ENCODE peak calls at places on chromosomes 7 and 10, in five cellular contexts. One of them, this sample, is unnamed.

GRCh38 chr7:44935583-44935982 is 43.2 kb downstream of the MYO1G start:
- DNase-seq in HFF-Myc: no peak
- DNase-seq in neural crest cell: no peak
- DNase-seq in GM20000: no peak
- DNase-seq in lower lobe of right lung: no peak
- DNase-seq in this sample: no peak

GRCh38 chr10:18976681-18977251 is 71.8 kb upstream of the MALRD1 start:
- DNase-seq in HFF-Myc: no peak
- DNase-seq in neural crest cell: no peak
- DNase-seq in lower lobe of right lung: no peak
- DNase-seq in GM20000: no peak
- DNase-seq in this sample: no peak

GRCh38 chr7:73520673-73521635 is 1.1 kb downstream of the BAZ1B start:
- DNase-seq in HFF-Myc: no peak
- DNase-seq in neural crest cell: peak; percentile 9
- DNase-seq in lower lobe of right lung: peak; percentile 42
- DNase-seq in GM20000: no peak
- DNase-seq in this sample: no peak

GRCh38 chr7:33050425-33051318 is 11.9 kb downstream of the NT5C3A start:
- DNase-seq in neural crest cell: no peak
- DNase-seq in GM20000: peak; percentile 31
- DNase-seq in lower lobe of right lung: no peak
- DNase-seq in HFF-Myc: peak; percentile 16
- DNase-seq in this sample: no peak

GRCh38 chr7:128781126-128781525 is 5.5 kb upstream of the OPN1SW start:
- DNase-seq in neural crest cell: no peak
- DNase-seq in lower lobe of right lung: no peak
- DNase-seq in GM20000: no peak
- DNase-seq in HFF-Myc: no peak
- DNase-seq in this sample: no peak

GRCh38 chr7:105854516-105854915 is 21.9 kb downstream of the ATXN7L1 start:
- DNase-seq in GM20000: no peak
- DNase-seq in neural crest cell: no peak
- DNase-seq in HFF-Myc: no peak
- DNase-seq in lower lobe of right lung: no peak
- DNase-seq in this sample: no peak

GRCh38 chr10:24891823-24892222 is 60.6 kb downstream of the PRTFDC1 start:
- DNase-seq in lower lobe of right lung: no peak
- DNase-seq in HFF-Myc: peak; percentile 73
- DNase-seq in neural crest cell: no peak
- DNase-seq in GM20000: no peak
- DNase-seq in this sample: no peak

GRCh38 chr10:42475168-42476098 is 162.9 kb downstream of the ZNF33B start:
- DNase-seq in lower lobe of right lung: peak; percentile 45
- DNase-seq in GM20000: no peak
- DNase-seq in HFF-Myc: peak; percentile 29
- DNase-seq in neural crest cell: no peak
- DNase-seq in this sample: peak; percentile 8

GRCh38 chr7:127158659-127159058 is 94.1 kb downstream of the GRM8 start:
- DNase-seq in HFF-Myc: no peak
- DNase-seq in lower lobe of right lung: no peak
- DNase-seq in neural crest cell: no peak
- DNase-seq in GM20000: peak; percentile 15
- DNase-seq in this sample: peak; percentile 28

GRCh38 chr7:17690030-17690429 is 250.3 kb downstream of the SNX13 start:
- DNase-seq in GM20000: no peak
- DNase-seq in lower lobe of right lung: no peak
- DNase-seq in neural crest cell: no peak
- DNase-seq in HFF-Myc: no peak
- DNase-seq in this sample: peak; percentile 15

GRCh38 chr10:130751851-130752250 is 559.7 kb downstream of the TCERG1L start:
- DNase-seq in lower lobe of right lung: no peak
- DNase-seq in neural crest cell: no peak
- DNase-seq in GM20000: no peak
- DNase-seq in HFF-Myc: no peak
- DNase-seq in this sample: no peak

GRCh38 chr7:99380032-99380822 is 5.7 kb downstream of the ARPC1B start:
- DNase-seq in GM20000: peak; percentile 78
- DNase-seq in neural crest cell: no peak
- DNase-seq in HFF-Myc: no peak
- DNase-seq in lower lobe of right lung: peak; percentile 67
- DNase-seq in this sample: peak; percentile 78

GRCh38 chr7:63009771-63010170 is 988.9 kb upstream of the ZNF722 start:
- DNase-seq in neural crest cell: no peak
- DNase-seq in GM20000: no peak
- DNase-seq in lower lobe of right lung: no peak
- DNase-seq in HFF-Myc: no peak
- DNase-seq in this sample: no peak

GRCh38 chr7:136601772-136602171 is 266.7 kb upstream of the CHRM2 start:
- DNase-seq in neural crest cell: no peak
- DNase-seq in GM20000: no peak
- DNase-seq in HFF-Myc: no peak
- DNase-seq in lower lobe of right lung: no peak
- DNase-seq in this sample: no peak

GRCh38 chr7:99032928-99033327 is 111.0 kb downstream of the SMURF1 start:
- DNase-seq in neural crest cell: no peak
- DNase-seq in HFF-Myc: no peak
- DNase-seq in GM20000: no peak
- DNase-seq in lower lobe of right lung: no peak
- DNase-seq in this sample: no peak

GRCh38 chr7:46637793-46638735 is 717.0 kb upstream of the IGFBP3 start:
- DNase-seq in neural crest cell: no peak
- DNase-seq in GM20000: no peak
- DNase-seq in HFF-Myc: no peak
- DNase-seq in lower lobe of right lung: no peak
- DNase-seq in this sample: no peak

GRCh38 chr7:98816206-98816605 is 53.6 kb downstream of the TMEM130 start:
- DNase-seq in GM20000: no peak
- DNase-seq in HFF-Myc: no peak
- DNase-seq in neural crest cell: no peak
- DNase-seq in lower lobe of right lung: no peak
- DNase-seq in this sample: no peak

GRCh38 chr10:7316839-7317238 is 94.0 kb downstream of the SFMBT2 start:
- DNase-seq in HFF-Myc: no peak
- DNase-seq in lower lobe of right lung: no peak
- DNase-seq in GM20000: no peak
- DNase-seq in neural crest cell: no peak
- DNase-seq in this sample: no peak

GRCh38 chr10:74500806-74501205 is 325.6 kb upstream of the KAT6B start:
- DNase-seq in HFF-Myc: peak; percentile 26
- DNase-seq in lower lobe of right lung: no peak
- DNase-seq in neural crest cell: no peak
- DNase-seq in GM20000: no peak
- DNase-seq in this sample: no peak

GRCh38 chr7:158802535-158803199 is 26.6 kb downstream of the ESYT2 start:
- DNase-seq in HFF-Myc: no peak
- DNase-seq in GM20000: no peak
- DNase-seq in neural crest cell: no peak
- DNase-seq in lower lobe of right lung: no peak
- DNase-seq in this sample: no peak

GRCh38 chr7:80833289-80834104 is 85.4 kb downstream of the SEMA3C start:
- DNase-seq in neural crest cell: no peak
- DNase-seq in lower lobe of right lung: no peak
- DNase-seq in GM20000: no peak
- DNase-seq in HFF-Myc: no peak
- DNase-seq in this sample: no peak

GRCh38 chr10:67785098-67785497 is 52.9 kb downstream of the DNAJC12 start:
- DNase-seq in lower lobe of right lung: no peak
- DNase-seq in GM20000: no peak
- DNase-seq in HFF-Myc: no peak
- DNase-seq in neural crest cell: no peak
- DNase-seq in this sample: no peak

GRCh38 chr7:139640678-139641077 is 117.2 kb downstream of the CLEC2L start:
- DNase-seq in GM20000: no peak
- DNase-seq in lower lobe of right lung: no peak
- DNase-seq in neural crest cell: no peak
- DNase-seq in HFF-Myc: no peak
- DNase-seq in this sample: no peak

GRCh38 chr7:54664235-54665228 is 94.5 kb downstream of the SEC61G start:
- DNase-seq in neural crest cell: peak; percentile 71
- DNase-seq in GM20000: peak; percentile 65
- DNase-seq in HFF-Myc: no peak
- DNase-seq in lower lobe of right lung: no peak
- DNase-seq in this sample: peak; percentile 78

GRCh38 chr7:14446829-14447228 is 455.7 kb downstream of the DGKB start:
- DNase-seq in HFF-Myc: no peak
- DNase-seq in GM20000: no peak
- DNase-seq in neural crest cell: no peak
- DNase-seq in lower lobe of right lung: no peak
- DNase-seq in this sample: no peak

GRCh38 chr7:83466187-83466923 is 182.6 kb downstream of the SEMA3E start:
- DNase-seq in HFF-Myc: no peak
- DNase-seq in neural crest cell: no peak
- DNase-seq in GM20000: no peak
- DNase-seq in lower lobe of right lung: no peak
- DNase-seq in this sample: no peak

GRCh38 chr10:125343118-125343752 is 182.9 kb upstream of the CTBP2 start:
- DNase-seq in GM20000: peak; percentile 11
- DNase-seq in lower lobe of right lung: no peak
- DNase-seq in HFF-Myc: peak; percentile 7
- DNase-seq in neural crest cell: peak; percentile 13
- DNase-seq in this sample: peak; percentile 25

GRCh38 chr7:5997210-5997808 is 11.5 kb downstream of the PMS2 start:
- DNase-seq in HFF-Myc: no peak
- DNase-seq in GM20000: peak; percentile 48
- DNase-seq in lower lobe of right lung: no peak
- DNase-seq in neural crest cell: no peak
- DNase-seq in this sample: peak; percentile 56

GRCh38 chr7:101608772-101609713 is 20.1 kb downstream of the MYL10 start:
- DNase-seq in GM20000: no peak
- DNase-seq in lower lobe of right lung: peak; percentile 80
- DNase-seq in HFF-Myc: no peak
- DNase-seq in neural crest cell: no peak
- DNase-seq in this sample: no peak

GRCh38 chr7:97130417-97131139 is 13.1 kb downstream of the SDHAF3 start:
- DNase-seq in neural crest cell: no peak
- DNase-seq in HFF-Myc: no peak
- DNase-seq in GM20000: no peak
- DNase-seq in lower lobe of right lung: no peak
- DNase-seq in this sample: no peak

GRCh38 chr7:74481458-74482324 is 28.0 kb downstream of the GTF2IRD1 start:
- DNase-seq in lower lobe of right lung: no peak
- DNase-seq in GM20000: no peak
- DNase-seq in neural crest cell: no peak
- DNase-seq in HFF-Myc: no peak
- DNase-seq in this sample: no peak

GRCh38 chr7:69448071-69448470 is 150.2 kb upstream of the AUTS2 start:
- DNase-seq in HFF-Myc: no peak
- DNase-seq in lower lobe of right lung: no peak
- DNase-seq in neural crest cell: no peak
- DNase-seq in GM20000: no peak
- DNase-seq in this sample: no peak

GRCh38 chr7:137882806-137883205 is 36.0 kb upstream of the DGKI start:
- DNase-seq in lower lobe of right lung: no peak
- DNase-seq in neural crest cell: no peak
- DNase-seq in HFF-Myc: no peak
- DNase-seq in GM20000: no peak
- DNase-seq in this sample: no peak

GRCh38 chr10:13099144-13099665 is 758 bp upstream of the OPTN start:
- DNase-seq in lower lobe of right lung: no peak
- DNase-seq in GM20000: peak; percentile 72
- DNase-seq in neural crest cell: peak; percentile 51
- DNase-seq in HFF-Myc: peak; percentile 68
- DNase-seq in this sample: peak; percentile 76
- TF ChIP-seq CTCF in lower lobe of right lung: no peak
- TF ChIP-seq CTCF in GM20000: peak; percentile 65
- TF ChIP-seq CTCF in neural crest cell: no peak
- TF ChIP-seq CTCF in HFF-Myc: peak; percentile 55
- TF ChIP-seq CTCF in this sample: peak; percentile 30

DNA sequence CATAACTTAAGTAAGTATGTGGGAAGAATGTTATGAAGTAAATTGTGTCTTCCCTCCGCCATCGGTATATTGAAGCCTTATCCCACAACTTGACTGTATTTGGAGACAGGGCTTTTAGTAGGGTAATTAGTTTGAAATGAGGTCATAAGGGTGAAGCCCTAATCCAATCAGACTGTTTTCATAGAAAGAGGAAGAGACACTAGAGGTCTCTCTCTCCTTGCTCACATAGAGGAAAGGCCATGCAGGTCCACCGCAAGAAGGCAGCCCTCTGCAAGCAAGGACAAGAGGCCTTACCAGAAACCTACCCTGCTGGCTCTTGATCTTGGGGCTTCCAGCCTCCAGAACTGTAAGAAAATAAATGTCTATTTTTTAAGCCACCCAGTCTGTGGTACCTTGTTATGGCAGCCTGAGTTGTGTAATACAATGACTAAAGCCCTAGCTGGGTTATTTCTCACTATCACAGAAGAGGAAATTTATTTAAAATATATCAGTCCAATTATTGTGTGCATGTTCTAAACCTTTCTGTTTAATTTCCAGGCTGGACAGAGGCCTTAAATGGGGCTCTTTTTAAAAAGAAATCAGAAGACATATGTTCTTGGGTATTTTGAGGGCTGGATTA is 12.7 kb upstream of the TMEM26 start:
- DNase-seq in HFF-Myc: no peak
- DNase-seq in neural crest cell: no peak
- DNase-seq in lower lobe of right lung: no peak
- DNase-seq in GM20000: no peak
- DNase-seq in this sample: no peak
- TF ChIP-seq CTCF in HFF-Myc: no peak
- TF ChIP-seq CTCF in neural crest cell: no peak
- TF ChIP-seq CTCF in lower lobe of right lung: no peak
- TF ChIP-seq CTCF in GM20000: no peak
- TF ChIP-seq CTCF in this sample: no peak

DNA sequence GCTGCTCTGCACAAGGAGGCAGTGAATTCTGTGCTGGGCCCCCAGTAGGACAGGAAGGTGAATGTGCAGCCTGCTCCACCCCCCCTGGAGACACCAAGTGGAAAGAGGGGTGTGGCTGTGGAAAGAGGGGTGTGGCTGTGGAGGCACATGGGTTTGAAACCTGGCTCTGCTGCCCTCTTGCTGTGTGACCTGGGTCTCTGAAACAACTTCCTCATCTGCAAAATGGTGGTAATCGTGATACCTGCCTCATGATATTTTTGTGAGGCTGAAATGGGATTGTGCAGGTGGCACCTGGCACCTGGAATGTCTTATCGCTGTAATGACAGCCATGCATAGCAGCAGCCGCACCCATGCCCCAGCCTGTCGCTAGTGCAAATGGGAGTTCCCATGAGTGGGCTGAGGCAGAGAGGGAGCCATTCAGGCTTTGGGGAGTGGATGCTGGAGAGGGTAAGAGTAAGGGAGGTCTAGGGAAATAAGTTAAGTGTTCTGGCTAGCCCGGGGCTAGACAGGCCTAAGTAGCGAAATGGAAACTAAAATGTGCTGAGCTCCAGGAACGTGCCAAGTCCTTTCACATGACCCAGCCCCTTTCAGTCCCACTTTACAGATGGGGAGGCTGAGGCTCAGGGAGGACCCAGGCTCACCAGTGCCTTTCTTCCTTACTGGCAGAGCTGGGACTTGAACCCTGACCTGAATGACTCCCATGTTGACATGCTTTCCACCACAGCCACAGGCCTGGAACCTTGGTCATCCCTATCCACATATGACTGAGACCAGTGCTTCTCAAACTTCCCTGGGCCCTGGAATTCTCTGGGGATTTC is 35.0 kb downstream of the C10orf105 start:
- DNase-seq in HFF-Myc: no peak
- DNase-seq in lower lobe of right lung: no peak
- DNase-seq in neural crest cell: no peak
- DNase-seq in GM20000: no peak
- DNase-seq in this sample: no peak
- TF ChIP-seq CTCF in HFF-Myc: no peak
- TF ChIP-seq CTCF in lower lobe of right lung: no peak
- TF ChIP-seq CTCF in neural crest cell: no peak
- TF ChIP-seq CTCF in GM20000: no peak
- TF ChIP-seq CTCF in this sample: no peak

GRCh38 chr7:93799750-93800357 is 90.7 kb downstream of the TFPI2 start:
- DNase-seq in lower lobe of right lung: no peak
- DNase-seq in HFF-Myc: peak; percentile 10
- DNase-seq in neural crest cell: no peak
- DNase-seq in GM20000: peak; percentile 22
- DNase-seq in this sample: peak; percentile 18
- TF ChIP-seq CTCF in lower lobe of right lung: peak; percentile 18
- TF ChIP-seq CTCF in HFF-Myc: peak; percentile 30
- TF ChIP-seq CTCF in neural crest cell: peak; percentile 71
- TF ChIP-seq CTCF in GM20000: peak; percentile 47
- TF ChIP-seq CTCF in this sample: peak; percentile 41

This sample was measured in GM13976.